ENCODE peak calls at places on chromosomes 4 and X, in four cellular contexts. R is heart right ventricle, M is foreskin fibroblast, Y is fibroblast of mammary gland. J is an unnamed sample.

GRCh38 chrX:10133980-10134676 is 22.6 kb upstream of the CLCN4 start:
- DNase-seq in R (no peak), M (no peak), Y (no peak), J (no peak)

GRCh38 chrX:55135171-55135570 is 46.4 kb downstream of the PAGE2 start:
- DNase-seq in R (peak), M (no peak), Y (peak), J (no peak)

GRCh38 chr4:186554485-186554884 is 882 bp downstream of the MTNR1A start:
- DNase-seq in R (no peak), M (no peak), Y (peak), J (no peak)

GRCh38 chr4:15294832-15295231 is 133.0 kb upstream of the C1QTNF7 start:
- DNase-seq in R (no peak), M (no peak), Y (no peak), J (no peak)

GRCh38 chr4:137451150-137451850 is 81.0 kb downstream of the PCDH18 start:
- DNase-seq in R (no peak), M (no peak), Y (no peak), J (no peak)

GRCh38 chrX:129346574-129346973 is 176.7 kb downstream of the SMARCA1 start:
- DNase-seq in R (no peak), M (no peak), Y (no peak), J (no peak)

GRCh38 chr4:124432500-124432899 is 280.0 kb downstream of the ANKRD50 start:
- DNase-seq in R (no peak), M (no peak), Y (peak), J (no peak)

GRCh38 chr4:38818441-38818976 is 13.9 kb upstream of the TLR1 start:
- DNase-seq in R (no peak), M (no peak), Y (no peak), J (no peak)

GRCh38 chrX:154458954-154459829 is 1.1 kb downstream of the PLXNA3 start:
- DNase-seq in R (peak), M (no peak), Y (no peak), J (no peak)

GRCh38 chr4:66855956-66856355 is 689.3 kb downstream of the CENPC start:
- DNase-seq in R (no peak), M (no peak), Y (peak), J (no peak)

GRCh38 chr4:1571165-1571908 is 112.8 kb downstream of the FAM53A start:
- DNase-seq in R (peak), M (no peak), Y (no peak), J (no peak)

GRCh38 chrX:135893294-135893817 is at the start of the genes CT45A10 and SAGE1:
- DNase-seq in R (no peak), M (no peak), Y (no peak), J (no peak)

GRCh38 chr4:2837904-2838496 is 5.6 kb upstream of the ADD1 start:
- DNase-seq in R (peak), M (no peak), Y (peak), J (no peak)

GRCh38 chr4:121192013-121192412 is 27.9 kb upstream of the TNIP3 start:
- DNase-seq in R (no peak), M (no peak), Y (peak), J (no peak)

GRCh38 chr4:28010543-28011235 is 1150.0 kb downstream of the STIM2 start:
- DNase-seq in R (no peak), M (no peak), Y (peak), J (no peak)

GRCh38 chrX:15468036-15468435 is 25.1 kb downstream of the PIR start:
- DNase-seq in R (no peak), M (peak), Y (peak), J (no peak)

GRCh38 chr4:185086053-185086452 is 57.0 kb upstream of the SLC25A4 start:
- DNase-seq in R (no peak), M (peak), Y (peak), J (no peak)

GRCh38 chr4:113978105-113978504 is 1.3 kb downstream of the ARSJ start:
- DNase-seq in R (no peak), M (no peak), Y (no peak), J (no peak)

GRCh38 chr4:123744664-123745290 is 348.2 kb downstream of the SPRY1 start:
- DNase-seq in R (no peak), M (no peak), Y (peak), J (no peak)

GRCh38 chr4:186058253-186058979 is 10.5 kb upstream of the TLR3 start:
- DNase-seq in R (no peak), M (no peak), Y (no peak), J (no peak)

GRCh38 chr4:84967292-84967651 is 782 bp upstream of the WDFY3 start:
- DNase-seq in R (no peak), M (no peak), Y (peak), J (no peak)

GRCh38 chrX:20361890-20362262 is 95.2 kb upstream of the RPS6KA3 start:
- DNase-seq in R (no peak), M (peak), Y (peak), J (no peak)

GRCh38 chrX:15524417-15524816 is 23.8 kb downstream of the BMX start:
- DNase-seq in R (no peak), M (no peak), Y (no peak), J (no peak)

DNA sequence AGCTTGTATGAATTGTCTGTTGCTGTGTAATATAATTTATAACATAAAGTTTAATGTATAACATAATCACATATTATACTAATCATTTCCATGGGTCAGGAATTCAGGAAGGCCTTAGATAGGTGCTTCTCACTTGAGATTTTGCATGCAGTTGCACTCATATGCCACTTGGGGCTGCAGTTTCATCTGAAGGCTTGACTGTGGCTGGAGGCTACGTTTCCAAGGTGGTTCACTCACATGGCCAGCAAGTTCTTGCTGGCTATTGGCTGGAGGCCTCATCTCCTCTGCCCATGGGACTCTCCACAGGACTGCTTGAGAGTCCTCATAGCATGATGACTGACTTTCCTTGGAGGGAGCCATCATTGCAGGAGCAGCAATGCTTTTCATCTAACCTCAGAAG is 53.4 kb upstream of the STX18 start:
- DNase-seq in R (no peak), M (no peak), Y (no peak), J (no peak)
- TF ChIP-seq CTCF in R (no peak), M (no peak), Y (peak), J (peak)

GRCh38 chrX:35786271-35786670 is 11.9 kb upstream of the MAGEB16 start:
- DNase-seq in R (no peak), M (no peak), Y (no peak), J (no peak)
- TF ChIP-seq CTCF in R (no peak), M (no peak), Y (no peak), J (no peak)

DNA sequence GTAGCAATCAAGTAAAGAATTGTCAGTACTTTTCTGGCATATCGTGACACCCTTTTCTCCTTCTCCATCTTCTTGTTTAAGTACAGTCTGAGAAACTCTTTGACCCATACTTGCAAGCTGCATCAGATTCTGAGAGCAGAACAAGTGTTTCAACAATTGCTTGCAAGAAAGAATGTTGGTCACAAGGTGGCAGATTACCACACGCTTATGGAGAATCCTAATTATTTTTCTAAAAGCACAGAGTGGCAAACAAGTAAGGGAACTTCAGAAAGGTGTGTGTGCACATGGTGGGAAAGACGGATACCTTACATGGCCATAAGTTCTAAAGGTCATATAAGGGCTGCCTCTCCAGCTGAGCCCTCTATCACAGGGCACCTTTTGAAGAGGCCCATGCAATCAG is 136.4 kb upstream of the FGF13 start:
- DNase-seq in R (no peak), M (no peak), Y (peak), J (no peak)
- TF ChIP-seq CTCF in R (no peak), M (peak), Y (peak), J (peak)

DNA sequence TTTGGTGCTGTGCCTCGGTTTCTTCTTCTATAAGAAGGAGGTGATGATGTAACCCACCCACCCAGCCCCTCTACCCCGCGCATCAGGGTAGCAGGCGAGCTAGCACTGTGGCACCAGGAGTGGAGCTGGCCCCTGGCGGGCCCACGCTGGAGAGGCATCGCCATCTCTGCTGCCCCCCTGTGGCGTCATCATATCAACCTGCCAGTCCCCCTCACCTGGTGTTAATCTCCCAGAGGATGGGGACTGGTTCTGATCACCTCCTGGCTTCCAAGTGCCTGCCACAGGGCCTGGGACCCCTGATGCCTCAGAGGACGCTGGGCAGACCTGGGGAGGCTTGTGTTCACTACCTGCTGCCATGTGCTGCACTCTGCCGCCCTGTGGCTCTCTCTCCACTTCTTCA is 6.3 kb upstream of the SORCS2 start:
- DNase-seq in R (no peak), M (no peak), Y (no peak), J (no peak)
- TF ChIP-seq CTCF in R (peak), M (peak), Y (peak), J (peak)

DNA sequence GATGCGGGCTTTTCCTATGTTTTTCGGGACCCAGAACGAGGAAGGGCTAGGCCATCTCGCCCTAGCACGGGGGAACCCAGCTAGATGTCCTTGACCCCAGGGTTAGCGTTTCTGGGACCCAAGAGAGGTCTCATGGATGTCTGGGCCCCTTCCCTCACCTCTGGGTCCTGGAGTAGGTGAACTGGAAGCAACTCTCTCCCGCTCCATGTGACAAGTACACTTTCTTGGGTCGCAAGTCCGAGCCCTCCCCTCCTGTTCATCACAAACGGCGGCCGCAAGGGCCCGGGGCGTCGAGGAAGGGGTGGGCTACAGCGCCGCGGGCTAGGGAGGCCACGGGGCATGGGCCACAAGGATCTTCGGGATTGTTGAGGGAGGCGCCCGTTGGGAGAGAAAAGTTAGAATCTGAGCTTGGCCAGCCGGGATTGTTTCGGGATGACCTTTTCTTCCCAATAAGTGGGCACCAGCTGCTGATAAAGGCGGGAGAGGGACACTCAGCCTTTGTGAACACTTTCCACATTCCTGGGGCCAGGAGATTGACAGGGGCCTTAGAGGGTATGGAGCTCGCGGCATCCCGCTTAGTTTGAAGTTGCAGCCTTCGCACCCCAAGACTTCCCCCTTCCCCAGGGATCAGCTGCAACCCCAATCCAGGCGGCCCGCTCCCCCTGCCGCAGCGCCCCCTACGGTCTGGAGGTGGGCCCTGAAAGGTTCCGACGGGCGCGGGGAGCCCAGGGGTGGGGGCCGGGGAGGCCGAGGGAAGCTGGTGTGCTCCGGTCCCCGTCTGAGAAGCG is 137.0 kb upstream of the ZIC3 start:
- DNase-seq in R (no peak), M (no peak), Y (no peak), J (no peak)
- TF ChIP-seq CTCF in R (no peak), M (no peak), Y (no peak), J (peak)

DNA sequence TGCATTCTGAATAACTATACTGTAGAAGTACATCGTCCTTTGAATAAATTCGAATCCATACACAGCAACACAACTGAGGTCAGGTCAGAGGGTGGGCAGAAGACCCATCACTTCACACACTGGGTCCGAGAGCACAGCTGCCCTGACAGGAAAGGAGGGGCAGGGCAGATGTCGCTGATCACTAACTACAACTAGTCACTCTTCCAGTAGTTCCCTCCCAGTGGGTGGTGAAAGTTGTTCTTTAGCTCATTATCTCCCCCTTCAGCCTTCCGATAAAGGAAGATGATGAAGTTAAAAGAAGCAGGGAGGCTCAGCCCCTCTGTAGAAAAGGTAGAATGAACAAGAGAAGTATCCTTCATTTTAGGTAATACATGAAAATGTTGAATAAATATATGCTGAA is 278.9 kb downstream of the INPP4B start:
- DNase-seq in R (no peak), M (no peak), Y (no peak), J (no peak)
- TF ChIP-seq CTCF in R (no peak), M (no peak), Y (peak), J (no peak)

GRCh38 chr4:81622028-81622427 is 150.3 kb upstream of the RASGEF1B start:
- DNase-seq in R (no peak), M (no peak), Y (no peak), J (no peak)

GRCh38 chr4:81622474-81623198 is 150.9 kb upstream of the RASGEF1B start:
- DNase-seq in R (no peak), M (no peak), Y (no peak), J (no peak)

GRCh38 chr4:81621490-81621889 is 149.8 kb upstream of the RASGEF1B start:
- DNase-seq in R (no peak), M (no peak), Y (no peak), J (no peak)

GRCh38 chr4:81620442-81620841 is 148.7 kb upstream of the RASGEF1B start:
- DNase-seq in R (no peak), M (peak), Y (no peak), J (no peak)

DNA sequence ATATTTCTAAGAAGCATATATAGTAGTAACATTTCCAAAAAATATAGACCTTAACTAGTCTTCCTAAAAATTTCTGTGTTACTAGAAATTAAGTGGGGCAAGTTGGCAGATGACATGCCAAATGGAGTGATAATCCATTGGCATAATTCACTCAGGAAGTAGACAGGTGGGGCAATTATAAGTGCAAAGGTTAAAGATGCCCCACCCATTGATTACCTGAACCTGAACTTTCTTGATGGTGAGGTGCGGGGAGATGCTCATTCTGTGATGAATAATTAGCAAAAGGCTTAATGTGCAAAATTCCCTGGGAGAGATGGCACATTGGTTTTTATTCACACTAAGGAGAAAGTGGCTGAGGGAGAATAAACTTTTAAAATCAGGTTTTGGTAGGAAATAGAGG is 145.9 kb upstream of the RASGEF1B start:
- DNase-seq in R (no peak), M (no peak), Y (no peak), J (no peak)
- TF ChIP-seq CTCF in R (no peak), M (no peak), Y (no peak), J (no peak)

GRCh38 chr4:139841464-139842195 is 176.0 kb downstream of the MGST2 start:
- DNase-seq in R (no peak), M (no peak), Y (no peak), J (peak)
- TF ChIP-seq CTCF in R (no peak), M (no peak), Y (no peak), J (peak)

GRCh38 chrX:103536071-103536470 is 16.8 kb upstream of the RAB40A start:
- DNase-seq in R (no peak), M (no peak), Y (no peak), J (no peak)

GRCh38 chrX:103538728-103539127 is 19.4 kb upstream of the RAB40A start:
- DNase-seq in R (no peak), M (no peak), Y (no peak), J (no peak)

GRCh38 chrX:103535206-103535605 is 15.9 kb upstream of the RAB40A start:
- DNase-seq in R (no peak), M (no peak), Y (no peak), J (no peak)

GRCh38 chrX:103537871-103538387 is 18.6 kb upstream of the RAB40A start:
- DNase-seq in R (no peak), M (no peak), Y (no peak), J (no peak)

GRCh38 chrX:103536732-103537131 is 17.4 kb upstream of the RAB40A start:
- DNase-seq in R (no peak), M (no peak), Y (no peak), J (no peak)
- TF ChIP-seq CTCF in R (no peak), M (no peak), Y (no peak), J (no peak)

DNA sequence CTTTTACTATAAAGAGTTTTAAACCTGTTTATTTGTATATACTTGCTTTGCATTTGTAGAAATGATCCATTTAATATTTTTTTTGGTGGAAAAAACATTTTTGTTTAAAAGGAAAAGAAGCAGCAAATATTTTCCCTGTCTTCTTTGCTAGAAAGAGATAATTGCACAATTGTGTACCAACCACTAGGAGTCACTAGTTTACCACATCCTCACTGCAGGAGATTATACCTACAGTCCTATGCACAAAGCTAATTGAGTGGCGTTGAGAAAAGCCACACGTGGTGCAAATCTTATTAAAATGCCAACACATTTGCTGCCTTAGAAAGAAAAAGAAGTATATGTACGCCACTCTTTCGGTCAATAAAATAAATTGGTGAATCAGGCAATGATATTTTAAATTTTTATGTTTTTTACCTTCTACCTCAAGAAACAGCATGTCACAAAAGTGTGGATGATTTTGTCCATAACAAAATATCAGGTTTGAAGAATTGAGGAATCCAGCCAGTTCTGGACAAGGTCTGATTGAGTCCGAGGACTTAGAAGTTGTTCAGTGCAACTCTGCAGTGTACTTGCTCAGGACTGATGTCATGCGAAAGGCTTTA is 102.9 kb downstream of the GRXCR1 start:
- DNase-seq in R (no peak), M (no peak), Y (peak), J (no peak)
- TF ChIP-seq CTCF in R (peak), M (peak), Y (peak), J (peak)

J was measured in progenitor cell of endocrine pancreas.